ENCODE peak calls at places on chromosomes 13 and 19, in ten cellular contexts. Y is AG10803, U is mucosa of descending colon, E is brain microvascular endothelial cell, S is GM13976, J is activated B cell treated with CpG ODN at 0.5 μM for 24 hours, O is AG09319, Q is lower leg skin, I is right lobe of liver, K is cardiac fibroblast. P is an unnamed sample.

GRCh38 chr19:7562646-7563393 is 27.3 kb downstream of the PNPLA6 start:
- DNase-seq in Y (no peak), U (no peak), E (no peak), S (no peak), J (no peak), O (no peak), Q (no peak), I (no peak), K (no peak), P (no peak)

GRCh38 chr13:33264620-33264978 is 21.0 kb downstream of the STARD13 start:
- DNase-seq in Y (no peak), U (no peak), E (no peak), S (no peak), J (no peak), O (no peak), Q (no peak), I (no peak), K (no peak), P (no peak)

GRCh38 chr19:10478476-10478875 is 24.7 kb downstream of the KEAP1 start:
- DNase-seq in Y (peak), U (no peak), E (no peak), S (no peak), J (no peak), O (no peak), Q (no peak), I (no peak), K (no peak), P (no peak)

GRCh38 chr19:18948976-18949356 is 7.9 kb upstream of the HOMER3 start:
- DNase-seq in Y (no peak), U (no peak), E (no peak), S (no peak), J (no peak), O (no peak), Q (no peak), I (no peak), K (no peak), P (no peak)

GRCh38 chr13:31755803-31756212 is 16.5 kb downstream of the RXFP2 start:
- DNase-seq in Y (peak), U (no peak), E (peak), S (no peak), J (no peak), O (no peak), Q (no peak), I (no peak), K (peak), P (no peak)

GRCh38 chr13:44015808-44016207 is 136.1 kb downstream of the LACC1 start:
- DNase-seq in Y (peak), U (no peak), E (no peak), S (no peak), J (no peak), O (no peak), Q (no peak), I (no peak), K (no peak), P (no peak)

GRCh38 chr13:31204592-31204991 is 4.8 kb downstream of the B3GLCT start:
- DNase-seq in Y (peak), U (no peak), E (peak), S (no peak), J (no peak), O (peak), Q (no peak), I (no peak), K (peak), P (no peak)

GRCh38 chr13:21402586-21403307 is 56.4 kb downstream of the ZDHHC20 start:
- DNase-seq in Y (peak), U (no peak), E (peak), S (no peak), J (no peak), O (no peak), Q (no peak), I (no peak), K (peak), P (no peak)

GRCh38 chr19:12090807-12091206 is 26.3 kb downstream of the ZNF844 start:
- DNase-seq in Y (peak), U (peak), E (peak), S (peak), J (peak), O (no peak), Q (peak), I (peak), K (peak), P (no peak)

GRCh38 chr13:49404621-49405020 is 39.2 kb downstream of the CAB39L start:
- DNase-seq in Y (no peak), U (no peak), E (no peak), S (no peak), J (no peak), O (no peak), Q (no peak), I (no peak), K (no peak), P (no peak)

GRCh38 chr19:4007836-4008539 is 452 bp downstream of the PIAS4 start:
- DNase-seq in Y (no peak), U (peak), E (no peak), S (no peak), J (no peak), O (no peak), Q (no peak), I (no peak), K (no peak), P (no peak)

GRCh38 chr19:45396389-45397260 is 8.2 kb downstream of the PPP1R13L start:
- DNase-seq in Y (no peak), U (no peak), E (no peak), S (no peak), J (no peak), O (no peak), Q (no peak), I (no peak), K (no peak), P (no peak)

GRCh38 chr19:19575411-19575810 is 37.3 kb downstream of the CILP2 start:
- DNase-seq in Y (no peak), U (no peak), E (no peak), S (no peak), J (no peak), O (no peak), Q (no peak), I (no peak), K (no peak), P (no peak)

GRCh38 chr13:94906605-94907004 is 194.3 kb upstream of the SOX21 start:
- DNase-seq in Y (no peak), U (no peak), E (no peak), S (no peak), J (no peak), O (no peak), Q (no peak), I (no peak), K (no peak), P (no peak)

GRCh38 chr19:15417699-15418098 is 1.1 kb downstream of the AKAP8L start:
- DNase-seq in Y (no peak), U (no peak), E (no peak), S (no peak), J (no peak), O (no peak), Q (no peak), I (peak), K (peak), P (no peak)

GRCh38 chr13:109145631-109146030 is 516.2 kb downstream of the MYO16 start:
- DNase-seq in Y (peak), U (no peak), E (peak), S (peak), J (no peak), O (no peak), Q (no peak), I (no peak), K (peak), P (no peak)

GRCh38 chr19:48627211-48627864 is 8.0 kb downstream of the SPHK2 start:
- DNase-seq in Y (no peak), U (peak), E (no peak), S (no peak), J (no peak), O (no peak), Q (no peak), I (no peak), K (no peak), P (no peak)

GRCh38 chr13:30362869-30363268 is 55.5 kb upstream of the KATNAL1 start:
- DNase-seq in Y (peak), U (no peak), E (no peak), S (no peak), J (no peak), O (no peak), Q (no peak), I (no peak), K (no peak), P (no peak)

GRCh38 chr13:33303885-33304284 is 18.3 kb upstream of the STARD13 start:
- DNase-seq in Y (peak), U (no peak), E (peak), S (no peak), J (no peak), O (no peak), Q (no peak), I (no peak), K (peak), P (no peak)

GRCh38 chr19:53908106-53908932 is 759 bp upstream of the CACNG7 start:
- DNase-seq in Y (peak), U (peak), E (peak), S (peak), J (no peak), O (no peak), Q (no peak), I (no peak), K (peak), P (no peak)

GRCh38 chr13:103188688-103189326 is 122.6 kb upstream of the SLC10A2 start:
- DNase-seq in Y (no peak), U (no peak), E (no peak), S (peak), J (no peak), O (no peak), Q (no peak), I (no peak), K (peak), P (no peak)

GRCh38 chr19:5539431-5539833 is 28.3 kb downstream of the TINCR start:
- DNase-seq in Y (no peak), U (no peak), E (no peak), S (no peak), J (no peak), O (no peak), Q (no peak), I (no peak), K (no peak), P (no peak)

GRCh38 chr13:95644611-95645052 is at the start of gene DZIP1:
- DNase-seq in Y (peak), U (peak), E (peak), S (peak), J (no peak), O (peak), Q (peak), I (peak), K (peak), P (no peak)

GRCh38 chr13:114131581-114132418 is 623 bp downstream of the RASA3 start:
- DNase-seq in Y (peak), U (peak), E (no peak), S (peak), J (peak), O (no peak), Q (no peak), I (peak), K (peak), P (no peak)

GRCh38 chr13:68551701-68552522 is 1321.8 kb upstream of the PCDH9 start:
- DNase-seq in Y (no peak), U (no peak), E (no peak), S (no peak), J (no peak), O (no peak), Q (no peak), I (no peak), K (no peak), P (no peak)

GRCh38 chr19:7926021-7926726 is at the start of gene CTXN1:
- DNase-seq in Y (peak), U (peak), E (no peak), S (peak), J (peak), O (no peak), Q (no peak), I (peak), K (peak), P (peak)

GRCh38 chr19:21838646-21839045 is 2.7 kb upstream of the ZNF43 start:
- DNase-seq in Y (no peak), U (no peak), E (peak), S (no peak), J (no peak), O (no peak), Q (no peak), I (no peak), K (no peak), P (no peak)

GRCh38 chr19:38270587-38271167 is 6.3 kb downstream of the SPINT2 start:
- DNase-seq in Y (no peak), U (no peak), E (peak), S (no peak), J (no peak), O (no peak), Q (no peak), I (no peak), K (peak), P (no peak)

GRCh38 chr19:51440846-51441409 is 17.3 kb downstream of the SIGLEC8 start:
- DNase-seq in Y (no peak), U (no peak), E (no peak), S (no peak), J (no peak), O (no peak), Q (no peak), I (no peak), K (no peak), P (no peak)

GRCh38 chr13:44267966-44268365 is 105.7 kb upstream of the SERP2 start:
- DNase-seq in Y (peak), U (no peak), E (peak), S (no peak), J (no peak), O (peak), Q (no peak), I (no peak), K (peak), P (no peak)

GRCh38 chr13:85528578-85529215 is 270.5 kb downstream of the SLITRK6 start:
- DNase-seq in Y (peak), U (no peak), E (peak), S (no peak), J (no peak), O (peak), Q (no peak), I (no peak), K (peak), P (no peak)

GRCh38 chr19:50562996-50563395 is 5.2 kb downstream of the LRRC4B start:
- DNase-seq in Y (no peak), U (no peak), E (no peak), S (no peak), J (no peak), O (no peak), Q (no peak), I (no peak), K (no peak), P (no peak)

GRCh38 chr19:48926909-48927308 is 6.6 kb upstream of the DHDH start:
- DNase-seq in Y (peak), U (no peak), E (peak), S (peak), J (no peak), O (peak), Q (peak), I (no peak), K (peak), P (no peak)

GRCh38 chr19:11295665-11296245 is at the start of gene TSPAN16:
- DNase-seq in Y (no peak), U (peak), E (no peak), S (no peak), J (no peak), O (no peak), Q (no peak), I (no peak), K (no peak), P (no peak)

GRCh38 chr19:2475018-2475701 is 767 bp upstream of the GADD45B start:
- DNase-seq in Y (peak), U (peak), E (peak), S (peak), J (peak), O (no peak), Q (no peak), I (peak), K (peak), P (no peak)
- TF ChIP-seq CTCF in Y (no peak), U (no peak), E (no peak), S (peak), J (no peak), O (no peak), Q (no peak), I (no peak), K (no peak), P (no peak)

DNA sequence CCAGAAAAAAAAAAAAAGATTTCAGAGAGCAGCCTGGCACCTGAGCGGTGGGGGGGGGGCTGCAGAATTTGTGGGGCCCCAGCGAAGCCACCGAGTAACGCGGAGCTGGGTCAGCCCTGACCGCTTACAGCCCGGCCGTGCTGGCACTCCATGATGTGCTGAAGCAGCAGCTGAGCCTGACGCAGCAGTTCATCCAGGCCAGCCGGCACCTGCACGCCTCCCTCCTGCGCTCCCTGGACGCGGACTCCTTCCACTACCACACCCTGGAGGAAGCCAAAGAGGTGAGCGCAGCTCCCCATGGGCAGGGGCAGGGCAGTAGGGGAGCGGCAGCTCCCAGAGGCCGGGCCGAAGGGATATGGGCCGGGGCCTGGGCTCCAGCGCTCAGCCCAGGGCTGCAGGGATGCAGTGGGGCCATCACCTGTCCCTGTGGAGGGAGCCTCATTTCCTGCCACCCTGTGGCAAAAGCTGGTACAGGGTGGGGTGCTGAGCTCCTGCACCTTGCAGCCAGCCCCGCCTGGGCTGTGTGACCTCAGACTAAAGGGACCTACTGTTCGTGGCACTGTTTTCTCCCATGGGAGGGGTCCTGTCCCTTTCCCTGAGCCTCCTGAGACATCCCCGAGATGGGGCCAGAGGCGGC is 18.3 kb downstream of the C19orf44 start:
- DNase-seq in Y (no peak), U (no peak), E (no peak), S (no peak), J (no peak), O (no peak), Q (no peak), I (no peak), K (no peak), P (no peak)
- TF ChIP-seq CTCF in Y (no peak), U (no peak), E (no peak), S (no peak), J (no peak), O (no peak), Q (no peak), I (no peak), K (no peak), P (no peak)

GRCh38 chr19:55813906-55814305 is 17.9 kb downstream of the NLRP11 start:
- DNase-seq in Y (no peak), U (no peak), E (no peak), S (no peak), J (no peak), O (no peak), Q (no peak), I (no peak), K (no peak), P (no peak)

GRCh38 chr19:55811340-55811739 is 20.5 kb downstream of the NLRP11 start:
- DNase-seq in Y (no peak), U (no peak), E (no peak), S (no peak), J (no peak), O (no peak), Q (no peak), I (no peak), K (no peak), P (no peak)

GRCh38 chr19:55812449-55812848 is 19.4 kb downstream of the NLRP11 start:
- DNase-seq in Y (no peak), U (no peak), E (no peak), S (no peak), J (no peak), O (no peak), Q (no peak), I (no peak), K (no peak), P (no peak)

DNA sequence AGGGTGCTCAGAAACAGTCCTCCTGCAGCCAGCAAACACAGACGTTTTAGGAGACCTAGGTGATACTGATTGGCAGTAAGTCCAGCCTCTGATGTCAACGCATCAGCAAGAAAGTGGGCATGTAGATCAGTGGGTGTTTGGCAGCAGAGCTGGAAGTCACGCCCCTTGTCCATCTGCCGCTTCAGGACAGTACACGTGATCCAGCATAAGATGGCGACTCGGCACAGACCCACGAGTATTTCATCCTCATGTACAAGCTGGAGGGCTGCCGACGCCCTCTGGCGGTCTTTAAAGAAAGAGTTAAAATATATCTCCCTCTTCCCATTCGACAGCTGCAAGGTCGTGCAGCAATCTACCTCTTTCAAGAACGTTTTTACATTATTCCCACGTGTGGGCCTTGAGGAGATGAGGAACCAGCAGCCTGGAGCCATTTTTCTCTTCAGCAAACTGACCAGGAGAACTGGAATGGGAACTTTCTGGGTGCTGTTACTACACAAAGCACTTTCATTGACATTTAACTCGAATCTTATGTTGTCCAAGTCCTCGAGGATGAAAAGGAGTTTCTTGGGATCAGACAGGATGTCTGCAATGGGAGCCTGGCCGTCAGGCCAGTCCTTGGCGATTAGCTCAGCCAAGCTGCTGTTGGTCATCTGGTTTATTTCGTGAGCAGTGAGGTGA is 22.3 kb downstream of the NLRP11 start:
- DNase-seq in Y (peak), U (peak), E (peak), S (peak), J (peak), O (no peak), Q (no peak), I (peak), K (peak), P (no peak)
- TF ChIP-seq CTCF in Y (no peak), U (peak), E (peak), S (peak), J (no peak), O (no peak), Q (no peak), I (peak), K (peak), P (no peak)

GRCh38 chr19:14096272-14096992 is 5.9 kb upstream of the SAMD1 start:
- DNase-seq in Y (no peak), U (no peak), E (no peak), S (no peak), J (no peak), O (no peak), Q (no peak), I (no peak), K (no peak), P (no peak)
- TF ChIP-seq CTCF in Y (peak), U (no peak), E (peak), S (no peak), J (no peak), O (no peak), Q (no peak), I (no peak), K (no peak), P (no peak)

DNA sequence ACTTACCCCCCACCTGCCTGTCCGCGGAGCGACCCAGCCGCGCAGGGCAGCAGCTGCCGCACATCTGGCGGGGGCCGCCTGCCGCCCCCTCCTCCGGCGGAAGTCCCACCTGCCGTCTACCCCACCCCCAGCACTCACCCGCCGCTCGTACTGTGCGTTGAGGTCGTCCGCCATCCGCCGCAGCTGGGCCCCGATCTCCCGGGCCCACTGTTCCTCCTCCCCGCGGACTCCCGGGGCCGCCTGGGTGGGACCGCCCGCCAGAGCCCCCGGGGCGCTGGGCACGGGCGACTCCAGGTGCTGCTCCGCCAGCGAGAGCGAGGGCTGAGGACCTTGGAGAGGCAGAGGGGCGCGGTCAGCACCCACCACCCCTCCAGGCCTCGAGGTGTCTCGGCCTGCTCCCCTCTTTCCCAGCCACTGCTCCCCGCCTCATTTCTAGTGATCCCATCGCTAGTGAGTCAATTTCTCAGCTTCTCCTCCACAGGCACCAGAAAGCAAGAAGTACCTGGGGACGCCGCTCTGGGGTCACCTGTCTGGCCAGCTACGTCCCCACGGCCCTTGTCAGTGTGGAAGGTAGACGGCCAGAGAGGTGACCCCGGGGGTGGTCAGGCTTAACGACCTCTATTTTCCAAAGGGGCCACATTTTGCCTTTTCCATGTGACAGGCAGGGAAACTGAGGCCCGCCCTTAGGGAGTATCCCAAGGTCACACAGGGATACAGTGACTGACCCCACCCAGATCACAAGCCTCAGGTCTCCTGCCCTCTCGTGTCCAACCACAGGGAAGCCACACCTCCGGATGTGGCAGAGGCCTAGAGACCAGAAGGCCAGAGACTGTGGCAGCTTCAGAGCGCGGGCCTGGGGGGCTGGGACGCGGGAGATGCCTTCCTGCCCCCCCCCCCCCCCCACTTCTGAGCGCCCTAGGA is 4.3 kb downstream of the BBC3 start:
- DNase-seq in Y (peak), U (peak), E (no peak), S (peak), J (peak), O (peak), Q (peak), I (peak), K (peak), P (peak)
- TF ChIP-seq CTCF in Y (peak), U (peak), E (no peak), S (no peak), J (no peak), O (no peak), Q (no peak), I (no peak), K (no peak), P (no peak)

GRCh38 chr13:39407138-39407537 is 195.9 kb downstream of the LHFPL6 start:
- DNase-seq in Y (no peak), U (no peak), E (no peak), S (no peak), J (no peak), O (no peak), Q (no peak), I (no peak), K (no peak), P (no peak)
- TF ChIP-seq CTCF in Y (no peak), U (no peak), E (no peak), S (no peak), J (no peak), O (no peak), Q (no peak), I (no peak), K (no peak), P (no peak)

P was measured in omental fat pad.